ENCODE peak calls at places on chromosomes 13 and 19, in four cellular contexts. V is T-helper 1 cell, L is NCI-H1105, G is nephron progenitor cell. J is an unnamed sample.

GRCh38 chr19:42121036-42121621 is 11.1 kb downstream of the POU2F2 start:
- DNase-seq in V (no peak), L (no peak), G (no peak), J (no peak)

GRCh38 chr19:7867092-7867844 is 6.9 kb downstream of the PRR36 start:
- DNase-seq in V (no peak), L (no peak), G (no peak), J (no peak)

GRCh38 chr19:38734176-38734425 is 10.2 kb downstream of the CAPN12 start:
- DNase-seq in V (no peak), L (no peak), G (no peak), J (no peak)

GRCh38 chr13:35598790-35599369 is 122.4 kb upstream of the MAB21L1 start:
- DNase-seq in V (no peak), L (no peak), G (no peak), J (peak; percentile 53)

GRCh38 chr13:98997738-98998641 is 20.1 kb upstream of the DOCK9 start:
- DNase-seq in V (no peak), L (no peak), G (no peak), J (no peak)

GRCh38 chr13:50617134-50617721 is 226.3 kb downstream of the DLEU7 start:
- DNase-seq in V (no peak), L (no peak), G (no peak), J (no peak)

GRCh38 chr19:19562665-19563347 is 24.7 kb downstream of the CILP2 start:
- DNase-seq in V (no peak), L (no peak), G (no peak), J (no peak)

GRCh38 chr13:104705031-104705750 is 1639.0 kb upstream of the SLC10A2 start:
- DNase-seq in V (no peak), L (no peak), G (no peak), J (peak; percentile 30)

J was measured in right cardiac atrium.